ENCODE peak calls at places on chromosomes 2 and 18, in ten cellular contexts. M is brain microvascular endothelial cell, Y is A673, H is HCT116, A is breast epithelium, X is psoas muscle, C is ovary, N is adrenal gland, F is cardiac muscle cell, B is prostate gland. Q is an unnamed sample.

GRCh38 chr2:28175028-28175427 is 217.6 kb upstream of the FOSL2 start:
- DNase-seq in M (no peak), Y (no peak), H (no peak), A (no peak), X (no peak), C (no peak), N (no peak), F (no peak), B (no peak), Q (no peak)

GRCh38 chr18:47150824-47151366 is 595 bp upstream of the HDHD2 start:
- DNase-seq in M (peak; percentile 5), Y (no peak), H (no peak), A (no peak), X (peak; percentile 48), C (peak; percentile 41), N (no peak), F (no peak), B (no peak), Q (no peak)

GRCh38 chr2:232653441-232653840 is 20.0 kb downstream of the EFHD1 start:
- DNase-seq in M (no peak), Y (no peak), H (no peak), A (no peak), X (no peak), C (no peak), N (no peak), F (no peak), B (no peak), Q (peak; percentile 37)

GRCh38 chr18:34976899-34977786 is 64.1 kb upstream of the MAPRE2 start:
- DNase-seq in M (peak; percentile 38), Y (peak; percentile 68), H (no peak), A (peak; percentile 75), X (peak; percentile 92), C (peak; percentile 63), N (peak; percentile 67), F (peak; percentile 36), B (peak; percentile 56), Q (peak; percentile 94)

GRCh38 chr2:79723830-79724229 is 211.0 kb downstream of the CTNNA2 start:
- DNase-seq in M (peak; percentile 76), Y (no peak), H (no peak), A (no peak), X (no peak), C (no peak), N (no peak), F (no peak), B (no peak), Q (no peak)

GRCh38 chr2:179233037-179233436 is 31.6 kb downstream of the SESTD1 start:
- DNase-seq in M (no peak), Y (no peak), H (no peak), A (no peak), X (no peak), C (no peak), N (no peak), F (no peak), B (no peak), Q (no peak)

GRCh38 chr2:36499128-36499820 is 98.7 kb downstream of the FEZ2 start:
- DNase-seq in M (no peak), Y (no peak), H (no peak), A (no peak), X (no peak), C (no peak), N (no peak), F (no peak), B (no peak), Q (no peak)

GRCh38 chr2:168034586-168034985 is 212.8 kb downstream of the STK39 start:
- DNase-seq in M (no peak), Y (no peak), H (no peak), A (no peak), X (no peak), C (no peak), N (no peak), F (no peak), B (no peak), Q (no peak)

GRCh38 chr18:25830787-25831186 is 259.6 kb downstream of the SS18 start:
- DNase-seq in M (peak; percentile 68), Y (no peak), H (no peak), A (no peak), X (peak; percentile 69), C (peak; percentile 59), N (peak; percentile 84), F (peak; percentile 80), B (no peak), Q (no peak)

GRCh38 chr18:22057908-22058527 is 111.4 kb upstream of the GATA6 start:
- DNase-seq in M (no peak), Y (no peak), H (no peak), A (no peak), X (no peak), C (no peak), N (peak; percentile 29), F (peak; percentile 4), B (no peak), Q (no peak)

GRCh38 chr2:64748147-64748546 is 94.4 kb upstream of the SERTAD2 start:
- DNase-seq in M (no peak), Y (no peak), H (no peak), A (no peak), X (no peak), C (no peak), N (no peak), F (no peak), B (no peak), Q (no peak)

GRCh38 chr2:159987136-159987535 is 75.3 kb downstream of the PLA2R1 start:
- DNase-seq in M (no peak), Y (no peak), H (no peak), A (no peak), X (no peak), C (no peak), N (no peak), F (no peak), B (no peak), Q (no peak)
- H3K27ac ChIP-seq in M (no peak overlapping the region), Y (no peak overlapping the region), H (no peak overlapping the region), A (no peak overlapping the region), X (no peak overlapping the region), C (no peak overlapping the region), N (no peak overlapping the region), F (no peak overlapping the region), B (no peak overlapping the region), Q (no peak overlapping the region)

GRCh38 chr2:39156107-39156506 is 35.3 kb upstream of the SOS1 start:
- DNase-seq in M (no peak), Y (no peak), H (no peak), A (no peak), X (no peak), C (no peak), N (peak; percentile 26), F (peak; percentile 82), B (no peak), Q (no peak)

GRCh38 chr2:39158351-39158750 is 37.5 kb upstream of the SOS1 start:
- DNase-seq in M (peak; percentile 93), Y (no peak), H (no peak), A (no peak), X (no peak), C (no peak), N (no peak), F (peak; percentile 21), B (no peak), Q (no peak)

GRCh38 chr2:39153312-39153711 is 32.5 kb upstream of the SOS1 start:
- DNase-seq in M (no peak), Y (no peak), H (no peak), A (no peak), X (no peak), C (no peak), N (no peak), F (peak; percentile 73), B (no peak), Q (no peak)

GRCh38 chr2:39150890-39151497 is 30.1 kb upstream of the SOS1 start:
- DNase-seq in M (no peak), Y (no peak), H (no peak), A (no peak), X (no peak), C (no peak), N (no peak), F (no peak), B (no peak), Q (no peak)

GRCh38 chr2:39154944-39155343 is 34.1 kb upstream of the SOS1 start:
- DNase-seq in M (no peak), Y (no peak), H (no peak), A (no peak), X (no peak), C (no peak), N (no peak), F (no peak), B (no peak), Q (no peak)
- TF ChIP-seq CTCF in M (no peak), Y (no peak), H (no peak), A (no peak), X (no peak), C (no peak), N (no peak), F (no peak), B (no peak), Q (no peak)

DNA sequence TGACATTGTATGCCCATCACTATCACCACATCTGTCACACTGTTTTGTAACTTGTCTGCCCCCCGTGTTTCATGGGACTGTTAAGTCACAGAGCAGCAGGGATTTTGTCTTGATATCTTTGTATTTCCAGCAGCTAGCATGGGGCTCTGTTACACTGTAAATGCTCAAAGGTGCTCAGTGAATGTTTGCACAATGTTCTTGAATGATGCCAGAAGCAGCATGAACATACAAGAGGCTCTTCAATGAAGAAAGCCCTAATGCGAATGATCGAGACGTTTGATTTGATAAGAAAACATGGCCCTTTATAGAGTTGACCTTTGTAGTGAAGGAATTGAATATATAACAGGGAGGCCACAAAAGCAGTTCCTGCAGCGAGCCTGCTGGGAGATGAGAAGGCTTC is 120.9 kb upstream of the TTC39C start:
- DNase-seq in M (no peak), Y (no peak), H (no peak), A (no peak), X (no peak), C (no peak), N (no peak), F (no peak), B (no peak), Q (no peak)
- H3K27ac ChIP-seq in M (no peak overlapping the region), Y (no peak overlapping the region), H (no peak overlapping the region), A (no peak overlapping the region), X (no peak overlapping the region), C (no peak overlapping the region), N (no peak overlapping the region), F (no peak overlapping the region), B (no peak overlapping the region), Q (no peak overlapping the region)

GRCh38 chr2:134776836-134777235 is 58.0 kb upstream of the TMEM163 start:
- DNase-seq in M (no peak), Y (no peak), H (no peak), A (no peak), X (no peak), C (no peak), N (no peak), F (no peak), B (no peak), Q (no peak)

GRCh38 chr2:134780977-134781376 is 57.4 kb upstream of the ACMSD start:
- DNase-seq in M (no peak), Y (no peak), H (no peak), A (no peak), X (no peak), C (no peak), N (no peak), F (no peak), B (no peak), Q (no peak)

GRCh38 chr2:134777593-134777992 is 58.8 kb upstream of the TMEM163 start:
- DNase-seq in M (no peak), Y (no peak), H (no peak), A (no peak), X (no peak), C (no peak), N (no peak), F (no peak), B (no peak), Q (no peak)

GRCh38 chr2:134774786-134775641 is 56.2 kb upstream of the TMEM163 start:
- DNase-seq in M (no peak), Y (peak; percentile 30), H (peak; percentile 15), A (no peak), X (no peak), C (no peak), N (no peak), F (peak; percentile 6), B (no peak), Q (no peak)

GRCh38 chr2:134778372-134778771 is 59.6 kb upstream of the TMEM163 start:
- DNase-seq in M (no peak), Y (no peak), H (no peak), A (no peak), X (no peak), C (no peak), N (no peak), F (no peak), B (no peak), Q (no peak)
- TF ChIP-seq CTCF in M (peak; percentile 41), Y (peak; percentile 16), H (peak; percentile 78), A (no peak), X (no peak), C (no peak), N (peak; percentile 43), F (peak; percentile 21), B (no peak), Q (no peak)

Q was measured in dorsolateral prefrontal cortex.